ENCODE peak calls at places on chromosomes 2 and 18, in seven cellular contexts. One of them, this sample, is unnamed. For H3K27me3, the result is how much of the 10 kb centered on the place peaks cover.

GRCh38 chr2:27075219-27075871 is 3.1 kb upstream of the EMILIN1 start:
- DNase-seq in mammary epithelial cell: no peak
- DNase-seq in fibroblast of lung: peak
- DNase-seq in left lung: peak
- DNase-seq in thoracic aorta: no peak
- DNase-seq in lung: peak
- DNase-seq in lower lobe of right lung: peak
- DNase-seq in this sample: peak

GRCh38 chr2:47250576-47251403 is 95.7 kb upstream of the STPG4 start:
- DNase-seq in mammary epithelial cell: peak
- DNase-seq in fibroblast of lung: no peak
- DNase-seq in lower lobe of right lung: no peak
- DNase-seq in lung: no peak
- DNase-seq in thoracic aorta: no peak
- DNase-seq in left lung: no peak
- DNase-seq in this sample: no peak

GRCh38 chr2:241859017-241859435 is 332 bp upstream of the PDCD1 start:
- DNase-seq in lower lobe of right lung: no peak
- DNase-seq in left lung: peak
- DNase-seq in mammary epithelial cell: no peak
- DNase-seq in fibroblast of lung: no peak
- DNase-seq in thoracic aorta: no peak
- DNase-seq in lung: no peak
- DNase-seq in this sample: no peak

GRCh38 chr2:62968168-62968567 is 82.5 kb upstream of the OTX1 start:
- DNase-seq in mammary epithelial cell: peak
- DNase-seq in left lung: no peak
- DNase-seq in lung: no peak
- DNase-seq in lower lobe of right lung: no peak
- DNase-seq in thoracic aorta: no peak
- DNase-seq in fibroblast of lung: no peak
- DNase-seq in this sample: no peak

GRCh38 chr2:228181098-228182019 is at the start of gene SPHKAP:
- DNase-seq in thoracic aorta: no peak
- DNase-seq in left lung: peak
- DNase-seq in fibroblast of lung: peak
- DNase-seq in lung: no peak
- DNase-seq in mammary epithelial cell: no peak
- DNase-seq in lower lobe of right lung: no peak
- DNase-seq in this sample: no peak

GRCh38 chr2:170770008-170770303 is 222 bp upstream of the ERICH2 start:
- DNase-seq in thoracic aorta: no peak
- DNase-seq in left lung: no peak
- DNase-seq in lower lobe of right lung: no peak
- DNase-seq in lung: no peak
- DNase-seq in mammary epithelial cell: no peak
- DNase-seq in fibroblast of lung: no peak
- DNase-seq in this sample: no peak

GRCh38 chr2:7094113-7094760 is 177.0 kb downstream of the RNF144A start:
- DNase-seq in thoracic aorta: no peak
- DNase-seq in left lung: no peak
- DNase-seq in mammary epithelial cell: no peak
- DNase-seq in lower lobe of right lung: no peak
- DNase-seq in fibroblast of lung: no peak
- DNase-seq in lung: no peak
- DNase-seq in this sample: no peak

GRCh38 chr2:147389218-147389617 is 455.6 kb upstream of the ACVR2A start:
- DNase-seq in fibroblast of lung: no peak
- DNase-seq in left lung: no peak
- DNase-seq in lower lobe of right lung: no peak
- DNase-seq in mammary epithelial cell: no peak
- DNase-seq in thoracic aorta: no peak
- DNase-seq in lung: peak
- DNase-seq in this sample: no peak

GRCh38 chr2:80496770-80497169 is 192.2 kb upstream of the LRRTM1 start:
- DNase-seq in lung: no peak
- DNase-seq in thoracic aorta: no peak
- DNase-seq in mammary epithelial cell: peak
- DNase-seq in fibroblast of lung: peak
- DNase-seq in left lung: no peak
- DNase-seq in lower lobe of right lung: no peak
- DNase-seq in this sample: no peak

GRCh38 chr2:25286025-25286400 is 55.7 kb downstream of the DNMT3A start:
- DNase-seq in lung: no peak
- DNase-seq in mammary epithelial cell: no peak
- DNase-seq in fibroblast of lung: no peak
- DNase-seq in thoracic aorta: no peak
- DNase-seq in left lung: no peak
- DNase-seq in lower lobe of right lung: peak
- DNase-seq in this sample: no peak

GRCh38 chr2:30990176-30990575 is 148.1 kb downstream of the GALNT14 start:
- DNase-seq in left lung: no peak
- DNase-seq in fibroblast of lung: no peak
- DNase-seq in thoracic aorta: no peak
- DNase-seq in lower lobe of right lung: no peak
- DNase-seq in lung: no peak
- DNase-seq in mammary epithelial cell: no peak
- DNase-seq in this sample: no peak

GRCh38 chr2:127884436-127884835 is 1.3 kb downstream of the AMMECR1L start:
- DNase-seq in left lung: no peak
- DNase-seq in mammary epithelial cell: peak
- DNase-seq in lung: no peak
- DNase-seq in fibroblast of lung: peak
- DNase-seq in thoracic aorta: no peak
- DNase-seq in lower lobe of right lung: no peak
- DNase-seq in this sample: peak

GRCh38 chr2:230643576-230644291 is 68.9 kb upstream of the CAB39 start:
- DNase-seq in lung: peak
- DNase-seq in left lung: no peak
- DNase-seq in fibroblast of lung: no peak
- DNase-seq in thoracic aorta: no peak
- DNase-seq in mammary epithelial cell: no peak
- DNase-seq in lower lobe of right lung: peak
- DNase-seq in this sample: peak

GRCh38 chr2:158473719-158474392 is 17.1 kb downstream of the PKP4 start:
- DNase-seq in fibroblast of lung: no peak
- DNase-seq in lower lobe of right lung: no peak
- DNase-seq in thoracic aorta: no peak
- DNase-seq in lung: no peak
- DNase-seq in left lung: no peak
- DNase-seq in mammary epithelial cell: no peak
- DNase-seq in this sample: no peak

GRCh38 chr2:150389487-150389886 is 98.0 kb downstream of the RND3 start:
- DNase-seq in fibroblast of lung: no peak
- DNase-seq in left lung: no peak
- DNase-seq in lower lobe of right lung: no peak
- DNase-seq in lung: no peak
- DNase-seq in thoracic aorta: no peak
- DNase-seq in mammary epithelial cell: peak
- DNase-seq in this sample: no peak

GRCh38 chr2:241179894-241180293 is 8.6 kb upstream of the ANO7 start:
- DNase-seq in thoracic aorta: no peak
- DNase-seq in fibroblast of lung: peak
- DNase-seq in lung: no peak
- DNase-seq in lower lobe of right lung: no peak
- DNase-seq in mammary epithelial cell: no peak
- DNase-seq in left lung: no peak
- DNase-seq in this sample: no peak

GRCh38 chr2:217901826-217902225 is 101.0 kb downstream of the TNS1 start:
- DNase-seq in left lung: peak
- DNase-seq in fibroblast of lung: peak
- DNase-seq in lung: no peak
- DNase-seq in thoracic aorta: no peak
- DNase-seq in lower lobe of right lung: no peak
- DNase-seq in mammary epithelial cell: no peak
- DNase-seq in this sample: no peak

GRCh38 chr2:16881122-16881521 is 215.5 kb upstream of the CYRIA start:
- DNase-seq in mammary epithelial cell: no peak
- DNase-seq in thoracic aorta: no peak
- DNase-seq in fibroblast of lung: no peak
- DNase-seq in lung: no peak
- DNase-seq in lower lobe of right lung: no peak
- DNase-seq in left lung: no peak
- DNase-seq in this sample: no peak

GRCh38 chr2:240024766-240025165 is 376 bp downstream of the NDUFA10 start:
- DNase-seq in thoracic aorta: no peak
- DNase-seq in fibroblast of lung: no peak
- DNase-seq in lung: no peak
- DNase-seq in left lung: no peak
- DNase-seq in lower lobe of right lung: peak
- DNase-seq in mammary epithelial cell: peak
- DNase-seq in this sample: no peak

GRCh38 chr2:129233751-129234406 is 745.6 kb upstream of the RAB6C start:
- DNase-seq in lower lobe of right lung: no peak
- DNase-seq in lung: no peak
- DNase-seq in left lung: no peak
- DNase-seq in mammary epithelial cell: peak
- DNase-seq in fibroblast of lung: peak
- DNase-seq in thoracic aorta: no peak
- DNase-seq in this sample: no peak

GRCh38 chr2:95047629-95048510 is 22.4 kb downstream of the MAL start:
- DNase-seq in lung: no peak
- DNase-seq in thoracic aorta: no peak
- DNase-seq in left lung: no peak
- DNase-seq in lower lobe of right lung: no peak
- DNase-seq in fibroblast of lung: no peak
- DNase-seq in mammary epithelial cell: no peak
- DNase-seq in this sample: no peak

GRCh38 chr2:236663267-236663666 is 93.6 kb downstream of the ACKR3 start:
- DNase-seq in fibroblast of lung: peak
- DNase-seq in left lung: no peak
- DNase-seq in mammary epithelial cell: no peak
- DNase-seq in lung: peak
- DNase-seq in thoracic aorta: no peak
- DNase-seq in lower lobe of right lung: no peak
- DNase-seq in this sample: no peak

GRCh38 chr2:1714291-1715064 is 29.8 kb downstream of the PXDN start:
- DNase-seq in lower lobe of right lung: no peak
- DNase-seq in thoracic aorta: no peak
- DNase-seq in mammary epithelial cell: no peak
- DNase-seq in fibroblast of lung: no peak
- DNase-seq in lung: no peak
- DNase-seq in left lung: no peak
- DNase-seq in this sample: no peak

GRCh38 chr2:101818531-101819451 is 121.3 kb downstream of the MAP4K4 start:
- DNase-seq in lung: no peak
- DNase-seq in mammary epithelial cell: peak
- DNase-seq in lower lobe of right lung: no peak
- DNase-seq in left lung: no peak
- DNase-seq in thoracic aorta: no peak
- DNase-seq in fibroblast of lung: peak
- DNase-seq in this sample: no peak

GRCh38 chr18:12393998-12394397 is 13.7 kb upstream of the PRELID3A start:
- DNase-seq in left lung: no peak
- DNase-seq in thoracic aorta: no peak
- DNase-seq in lower lobe of right lung: no peak
- DNase-seq in mammary epithelial cell: no peak
- DNase-seq in lung: no peak
- DNase-seq in fibroblast of lung: no peak
- DNase-seq in this sample: no peak

GRCh38 chr2:217166241-217166640 is 306.4 kb upstream of the TNP1 start:
- DNase-seq in left lung: no peak
- DNase-seq in mammary epithelial cell: peak
- DNase-seq in lung: no peak
- DNase-seq in thoracic aorta: no peak
- DNase-seq in lower lobe of right lung: no peak
- DNase-seq in fibroblast of lung: peak
- DNase-seq in this sample: no peak

GRCh38 chr2:199851886-199852285 is 894 bp upstream of the FTCDNL1 start:
- DNase-seq in lung: no peak
- DNase-seq in left lung: no peak
- DNase-seq in mammary epithelial cell: no peak
- DNase-seq in thoracic aorta: no peak
- DNase-seq in lower lobe of right lung: no peak
- DNase-seq in fibroblast of lung: no peak
- DNase-seq in this sample: no peak
- H3K27me3 ChIP-seq in lung: under half
- H3K27me3 ChIP-seq in left lung: under half
- H3K27me3 ChIP-seq in mammary epithelial cell: under half
- H3K27me3 ChIP-seq in thoracic aorta: under half
- H3K27me3 ChIP-seq in lower lobe of right lung: under half
- H3K27me3 ChIP-seq in fibroblast of lung: under half
- H3K27me3 ChIP-seq in this sample: under half

GRCh38 chr2:160028431-160029269 is 33.8 kb downstream of the PLA2R1 start:
- DNase-seq in mammary epithelial cell: no peak
- DNase-seq in lung: no peak
- DNase-seq in fibroblast of lung: peak
- DNase-seq in lower lobe of right lung: no peak
- DNase-seq in thoracic aorta: no peak
- DNase-seq in left lung: no peak
- DNase-seq in this sample: peak
- H3K27ac ChIP-seq in mammary epithelial cell: no peak
- H3K27ac ChIP-seq in lung: no peak
- H3K27ac ChIP-seq in fibroblast of lung: no peak
- H3K27ac ChIP-seq in lower lobe of right lung: no peak
- H3K27ac ChIP-seq in thoracic aorta: peak
- H3K27ac ChIP-seq in left lung: no peak
- H3K27ac ChIP-seq in this sample: no peak

GRCh38 chr2:105836840-105837692 is 92.4 kb downstream of the NCK2 start:
- DNase-seq in fibroblast of lung: no peak
- DNase-seq in left lung: no peak
- DNase-seq in thoracic aorta: no peak
- DNase-seq in lung: no peak
- DNase-seq in mammary epithelial cell: no peak
- DNase-seq in lower lobe of right lung: no peak
- DNase-seq in this sample: no peak
- H3K4me3 ChIP-seq in fibroblast of lung: no peak
- H3K4me3 ChIP-seq in left lung: no peak
- H3K4me3 ChIP-seq in thoracic aorta: no peak
- H3K4me3 ChIP-seq in lung: no peak
- H3K4me3 ChIP-seq in mammary epithelial cell: no peak
- H3K4me3 ChIP-seq in lower lobe of right lung: no peak
- H3K4me3 ChIP-seq in this sample: no peak

GRCh38 chr2:118841450-118841827 is 6.0 kb downstream of the EN1 start:
- DNase-seq in left lung: no peak
- DNase-seq in mammary epithelial cell: no peak
- DNase-seq in fibroblast of lung: no peak
- DNase-seq in lower lobe of right lung: no peak
- DNase-seq in thoracic aorta: no peak
- DNase-seq in lung: no peak
- DNase-seq in this sample: no peak
- H3K27me3 ChIP-seq in left lung: half or more
- H3K27me3 ChIP-seq in mammary epithelial cell: half or more
- H3K27me3 ChIP-seq in fibroblast of lung: half or more
- H3K27me3 ChIP-seq in lower lobe of right lung: half or more
- H3K27me3 ChIP-seq in thoracic aorta: under half
- H3K27me3 ChIP-seq in lung: under half
- H3K27me3 ChIP-seq in this sample: half or more